ENCODE peak calls at places on chromosomes 5 and 9, in six cellular contexts. V, X, Y, A, M and Q are unnamed samples.

GRCh38 chr9:136939996-136940525 is 4.5 kb downstream of the FBXW5 start:
- DNase-seq in V (no peak), X (no peak), Y (no peak), A (no peak), M (no peak), Q (no peak)

GRCh38 chr5:125587631-125588030 is 835.6 kb upstream of the GRAMD2B start:
- DNase-seq in V (no peak), X (no peak), Y (no peak), A (no peak), M (no peak), Q (no peak)

GRCh38 chr5:1490360-1490759 is 33.4 kb downstream of the LPCAT1 start:
- DNase-seq in V (no peak), X (no peak), Y (no peak), A (no peak), M (no peak), Q (no peak)

GRCh38 chr9:135088979-135089847 is 1.7 kb downstream of the OLFM1 start:
- DNase-seq in V (no peak), X (no peak), Y (no peak), A (no peak), M (no peak), Q (no peak)

GRCh38 chr5:151020304-151021031 is at the start of gene GPX3:
- DNase-seq in V (no peak), X (peak; percentile 77), Y (no peak), A (no peak), M (no peak), Q (no peak)

GRCh38 chr5:132310141-132310834 is 16.1 kb downstream of the SLC22A4 start:
- DNase-seq in V (no peak), X (no peak), Y (no peak), A (no peak), M (no peak), Q (no peak)

GRCh38 chr5:66558562-66558961 is 37.6 kb upstream of the MAST4 start:
- DNase-seq in V (no peak), X (no peak), Y (peak; percentile 21), A (no peak), M (no peak), Q (no peak)

GRCh38 chr9:92614123-92614510 is 55.8 kb downstream of the IPPK start:
- DNase-seq in V (no peak), X (no peak), Y (no peak), A (no peak), M (no peak), Q (no peak)

GRCh38 chr9:98157372-98157771 is 35.1 kb downstream of the CORO2A start:
- DNase-seq in V (no peak), X (no peak), Y (no peak), A (no peak), M (no peak), Q (no peak)
- TF ChIP-seq REST in V (no peak), X (no peak), Y (no peak), A (no peak), M (no peak), Q (no peak)

GRCh38 chr5:173320259-173320658 is 8.0 kb downstream of the STC2 start:
- DNase-seq in V (no peak), X (no peak), Y (no peak), A (no peak), M (no peak), Q (no peak)
- TF ChIP-seq CTCF in V (no peak), X (no peak), Y (no peak), A (no peak), M (no peak), Q (no peak)

GRCh38 chr5:138457532-138458275 is 7.6 kb upstream of the EGR1 start:
- DNase-seq in V (no peak), X (no peak), Y (no peak), A (no peak), M (no peak), Q (no peak)

GRCh38 chr5:138458353-138458752 is 6.9 kb upstream of the EGR1 start:
- DNase-seq in V (no peak), X (no peak), Y (no peak), A (no peak), M (no peak), Q (no peak)

GRCh38 chr5:138458856-138459255 is 6.4 kb upstream of the EGR1 start:
- DNase-seq in V (no peak), X (no peak), Y (no peak), A (no peak), M (no peak), Q (no peak)

GRCh38 chr5:138460032-138460693 is 5.1 kb upstream of the EGR1 start:
- DNase-seq in V (no peak), X (no peak), Y (no peak), A (no peak), M (no peak), Q (no peak)

DNA sequence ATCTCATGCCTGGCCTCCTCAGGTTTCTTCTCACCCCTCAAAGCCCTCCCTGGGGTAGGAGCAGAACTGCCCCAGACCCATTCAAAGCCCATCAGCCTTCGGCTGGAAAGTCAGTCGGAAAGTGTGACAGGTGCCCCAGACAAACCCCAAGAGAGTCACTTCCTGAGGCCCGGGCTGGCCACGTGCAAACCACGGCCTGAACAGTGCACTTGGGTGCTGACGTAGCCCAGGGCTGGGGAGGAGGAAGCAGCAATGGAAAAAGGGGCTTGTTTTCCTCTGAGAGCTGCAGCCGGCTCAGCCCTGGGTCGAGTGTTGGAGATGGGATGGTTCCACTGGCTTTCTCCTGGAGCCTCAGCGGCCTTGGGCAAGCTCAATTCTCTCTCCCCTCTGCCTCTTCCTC is 6.0 kb upstream of the EGR1 start:
- DNase-seq in V (no peak), X (no peak), Y (no peak), A (no peak), M (no peak), Q (peak; percentile 44)
- TF ChIP-seq REST in V (no peak), X (no peak), Y (no peak), A (peak; percentile 53), M (no peak), Q (no peak)

DNA sequence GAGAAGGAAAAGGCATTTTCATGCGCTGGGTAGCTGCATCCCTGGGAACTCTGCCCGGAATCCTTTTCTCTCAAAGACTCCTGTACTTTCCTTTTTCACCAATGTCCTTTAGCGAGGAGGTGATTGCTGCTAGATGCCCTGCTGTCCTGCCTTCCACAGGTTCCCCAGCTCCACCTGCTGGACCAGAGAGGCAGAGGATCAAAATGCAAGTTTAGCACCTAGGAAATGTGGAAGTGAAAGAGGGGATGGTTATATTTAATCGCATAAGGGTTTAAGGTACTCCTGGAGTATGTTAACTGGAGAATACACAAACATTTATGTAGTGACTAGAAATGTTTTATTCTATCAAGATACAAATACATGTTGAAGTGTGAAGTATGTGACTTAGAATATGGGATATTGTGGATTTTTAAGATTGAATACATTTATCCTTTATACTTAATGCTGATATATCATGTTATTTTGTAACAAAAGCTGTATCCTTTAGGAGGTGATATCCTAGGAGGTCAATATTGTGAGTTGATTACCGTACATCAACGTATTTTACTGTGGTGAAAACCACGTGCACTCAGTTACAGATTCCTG is 145.8 kb downstream of the ARHGAP26 start:
- DNase-seq in V (no peak), X (peak; percentile 52), Y (peak; percentile 51), A (peak; percentile 14), M (peak; percentile 10), Q (no peak)
- TF ChIP-seq CTCF in V (peak; percentile 84), X (peak; percentile 67), Y (peak; percentile 66), A (peak; percentile 58), M (peak; percentile 80), Q (peak; percentile 47)

GRCh38 chr5:37519807-37520206 is 140.7 kb downstream of the WDR70 start:
- DNase-seq in V (no peak), X (no peak), Y (no peak), A (no peak), M (no peak), Q (no peak)
- TF ChIP-seq REST in V (no peak), X (no peak), Y (no peak), A (no peak), M (no peak), Q (no peak)

GRCh38 chr9:91073049-91073810 is 271.6 kb downstream of the SYK start:
- DNase-seq in V (no peak), X (no peak), Y (no peak), A (no peak), M (no peak), Q (no peak)

GRCh38 chr9:91077624-91078023 is 276.0 kb downstream of the SYK start:
- DNase-seq in V (no peak), X (no peak), Y (no peak), A (no peak), M (no peak), Q (no peak)

GRCh38 chr9:91073811-91074771 is 272.5 kb downstream of the SYK start:
- DNase-seq in V (no peak), X (no peak), Y (no peak), A (no peak), M (no peak), Q (no peak)

GRCh38 chr9:91075279-91075678 is 273.7 kb downstream of the SYK start:
- DNase-seq in V (no peak), X (no peak), Y (no peak), A (no peak), M (no peak), Q (no peak)

GRCh38 chr9:91074866-91075265 is 273.2 kb downstream of the SYK start:
- DNase-seq in V (no peak), X (no peak), Y (no peak), A (no peak), M (no peak), Q (no peak)
- TF ChIP-seq CTCF in V (no peak), X (no peak), Y (no peak), A (no peak), M (no peak), Q (no peak)

DNA sequence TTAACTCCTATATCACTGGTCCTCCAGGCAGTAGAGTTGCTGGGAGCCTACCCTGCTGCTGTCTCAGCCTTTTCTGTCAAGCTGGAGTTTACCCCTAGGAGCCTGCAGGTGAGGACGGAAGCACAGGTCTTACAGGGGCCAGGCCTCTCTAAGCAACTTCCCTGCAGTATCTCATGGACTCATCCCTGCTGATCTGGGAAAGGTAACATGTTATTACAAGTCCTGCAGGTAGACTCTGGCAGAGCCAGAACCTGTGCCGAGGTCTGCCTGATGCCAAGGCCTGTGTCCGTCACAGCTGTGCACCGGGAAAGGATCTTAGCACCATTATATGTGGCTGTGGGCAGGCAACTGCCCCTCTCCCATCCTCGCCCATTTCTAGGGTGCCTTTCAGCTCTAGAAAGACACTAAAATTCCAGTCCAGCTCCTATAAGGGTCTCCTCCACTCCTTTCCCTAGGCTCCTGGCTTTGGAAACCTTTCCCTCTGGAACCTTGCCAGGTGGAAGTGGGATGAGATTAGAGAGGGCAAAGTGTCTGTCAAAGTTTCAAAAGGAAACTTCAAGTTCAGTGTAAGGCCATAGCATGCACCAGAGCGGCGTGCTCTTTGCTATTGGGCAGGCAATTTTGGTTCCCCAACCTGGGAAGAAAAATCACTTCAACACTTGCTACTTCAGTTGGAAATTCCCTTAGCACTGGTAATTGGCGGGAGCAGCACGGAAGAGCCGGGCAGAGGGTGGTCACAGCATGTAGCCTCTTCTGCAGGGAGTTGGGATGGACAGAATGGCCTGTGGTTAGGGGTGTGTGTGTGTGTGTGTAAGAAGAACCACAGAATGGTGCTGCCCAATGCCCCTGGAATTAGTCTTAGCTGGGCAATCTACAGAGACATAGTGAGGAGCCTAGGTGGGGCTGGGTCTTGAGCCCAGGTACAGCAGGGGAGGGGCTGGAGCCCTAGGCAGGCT is 17.5 kb downstream of the TMEM171 start:
- DNase-seq in V (no peak), X (no peak), Y (no peak), A (no peak), M (no peak), Q (no peak)
- TF ChIP-seq REST in V (no peak), X (no peak), Y (no peak), A (no peak), M (no peak), Q (no peak)